ENCODE peak calls at places on chromosomes 4 and X, in five cellular contexts. One of them, this sample, is unnamed.

GRCh38 chrX:17411189-17411588 is 36.2 kb downstream of the NHS start:
- DNase-seq in K562: no peak
- DNase-seq in tibial nerve: no peak
- DNase-seq in sigmoid colon: no peak
- DNase-seq in A549: no peak
- DNase-seq in this sample: no peak

GRCh38 chr4:10715696-10716095 is 31.1 kb upstream of the CLNK start:
- DNase-seq in K562: no peak
- DNase-seq in tibial nerve: no peak
- DNase-seq in sigmoid colon: no peak
- DNase-seq in A549: no peak
- DNase-seq in this sample: no peak

GRCh38 chr4:114597410-114598115 is 1.0 kb upstream of the UGT8 start:
- DNase-seq in K562: no peak
- DNase-seq in tibial nerve: no peak
- DNase-seq in sigmoid colon: no peak
- DNase-seq in A549: no peak
- DNase-seq in this sample: peak; percentile 47

GRCh38 chr4:122293374-122294365 is 85.1 kb upstream of the ADAD1 start:
- DNase-seq in K562: no peak
- DNase-seq in tibial nerve: no peak
- DNase-seq in sigmoid colon: no peak
- DNase-seq in A549: no peak
- DNase-seq in this sample: no peak

GRCh38 chr4:83370640-83370906 is 35.9 kb upstream of the HPSE start:
- DNase-seq in K562: no peak
- DNase-seq in tibial nerve: no peak
- DNase-seq in sigmoid colon: no peak
- DNase-seq in A549: no peak
- DNase-seq in this sample: no peak

GRCh38 chr4:129113919-129114318 is 18.0 kb downstream of the C4orf33 start:
- DNase-seq in K562: no peak
- DNase-seq in tibial nerve: no peak
- DNase-seq in sigmoid colon: no peak
- DNase-seq in A549: no peak
- DNase-seq in this sample: no peak

GRCh38 chr4:71293705-71294104 is 45.1 kb upstream of the SLC4A4 start:
- DNase-seq in K562: no peak
- DNase-seq in tibial nerve: no peak
- DNase-seq in sigmoid colon: no peak
- DNase-seq in A549: no peak
- DNase-seq in this sample: no peak

GRCh38 chr4:186348433-186348832 is 82.4 kb downstream of the F11 start:
- DNase-seq in K562: no peak
- DNase-seq in tibial nerve: no peak
- DNase-seq in sigmoid colon: no peak
- DNase-seq in A549: no peak
- DNase-seq in this sample: no peak

GRCh38 chr4:21726255-21726815 is 222.2 kb downstream of the KCNIP4 start:
- DNase-seq in K562: no peak
- DNase-seq in tibial nerve: no peak
- DNase-seq in sigmoid colon: no peak
- DNase-seq in A549: no peak
- DNase-seq in this sample: no peak

GRCh38 chr4:11626046-11626445 is 197.4 kb upstream of the HS3ST1 start:
- DNase-seq in K562: no peak
- DNase-seq in tibial nerve: no peak
- DNase-seq in sigmoid colon: no peak
- DNase-seq in A549: no peak
- DNase-seq in this sample: no peak

GRCh38 chr4:102730968-102731533 is 29.7 kb downstream of the MANBA start:
- DNase-seq in K562: no peak
- DNase-seq in tibial nerve: no peak
- DNase-seq in sigmoid colon: no peak
- DNase-seq in A549: no peak
- DNase-seq in this sample: no peak

GRCh38 chr4:150682126-150682525 is 100.2 kb downstream of the MAB21L2 start:
- DNase-seq in K562: no peak
- DNase-seq in tibial nerve: no peak
- DNase-seq in sigmoid colon: no peak
- DNase-seq in A549: no peak
- DNase-seq in this sample: no peak

GRCh38 chr4:73707918-73708577 is 32.3 kb upstream of the CXCL8 start:
- DNase-seq in K562: peak; percentile 40
- DNase-seq in tibial nerve: no peak
- DNase-seq in sigmoid colon: peak; percentile 73
- DNase-seq in A549: peak; percentile 34
- DNase-seq in this sample: peak; percentile 60

GRCh38 chr4:140357868-140358267 is 15.6 kb upstream of the SCOC start:
- DNase-seq in K562: no peak
- DNase-seq in tibial nerve: no peak
- DNase-seq in sigmoid colon: no peak
- DNase-seq in A549: no peak
- DNase-seq in this sample: no peak

GRCh38 chr4:105946771-105947170 is 51.5 kb downstream of the NPNT start:
- DNase-seq in K562: no peak
- DNase-seq in tibial nerve: no peak
- DNase-seq in sigmoid colon: no peak
- DNase-seq in A549: no peak
- DNase-seq in this sample: no peak

GRCh38 chrX:68508799-68509198 is 9.9 kb downstream of the YIPF6 start:
- DNase-seq in K562: peak; percentile 26
- DNase-seq in tibial nerve: no peak
- DNase-seq in sigmoid colon: no peak
- DNase-seq in A549: no peak
- DNase-seq in this sample: no peak

GRCh38 chrX:1205681-1206611 is 6.5 kb downstream of the CRLF2 start:
- DNase-seq in K562: peak; percentile 10
- DNase-seq in tibial nerve: peak; percentile 10
- DNase-seq in sigmoid colon: peak; percentile 13
- DNase-seq in A549: peak; percentile 65
- DNase-seq in this sample: no peak

GRCh38 chr4:53714377-53715140 is 123.3 kb upstream of the LNX1 start:
- DNase-seq in K562: no peak
- DNase-seq in tibial nerve: no peak
- DNase-seq in sigmoid colon: no peak
- DNase-seq in A549: no peak
- DNase-seq in this sample: no peak

GRCh38 chrX:108304210-108304609 is 134.0 kb downstream of the COL4A6 start:
- DNase-seq in K562: peak; percentile 13
- DNase-seq in tibial nerve: no peak
- DNase-seq in sigmoid colon: no peak
- DNase-seq in A549: no peak
- DNase-seq in this sample: no peak

GRCh38 chrX:39677585-39677984 is 420.2 kb downstream of the BCOR start:
- DNase-seq in K562: no peak
- DNase-seq in tibial nerve: no peak
- DNase-seq in sigmoid colon: no peak
- DNase-seq in A549: no peak
- DNase-seq in this sample: no peak

GRCh38 chr4:115575851-115576250 is 462.4 kb upstream of the NDST4 start:
- DNase-seq in K562: no peak
- DNase-seq in tibial nerve: no peak
- DNase-seq in sigmoid colon: no peak
- DNase-seq in A549: no peak
- DNase-seq in this sample: no peak

GRCh38 chrX:131068945-131069719 is 11.0 kb downstream of the ARHGAP36 start:
- DNase-seq in K562: peak; percentile 49
- DNase-seq in tibial nerve: no peak
- DNase-seq in sigmoid colon: no peak
- DNase-seq in A549: peak; percentile 72
- DNase-seq in this sample: no peak

GRCh38 chr4:4289575-4289929 is 402 bp downstream of the LYAR start:
- DNase-seq in K562: no peak
- DNase-seq in tibial nerve: no peak
- DNase-seq in sigmoid colon: no peak
- DNase-seq in A549: peak; percentile 18
- DNase-seq in this sample: no peak

GRCh38 chr4:6474705-6475457 is 2.5 kb upstream of the PPP2R2C start:
- DNase-seq in K562: no peak
- DNase-seq in tibial nerve: no peak
- DNase-seq in sigmoid colon: peak; percentile 27
- DNase-seq in A549: no peak
- DNase-seq in this sample: no peak

GRCh38 chr4:136637071-136637777 is 895.1 kb downstream of the PCDH18 start:
- DNase-seq in K562: peak; percentile 14
- DNase-seq in tibial nerve: no peak
- DNase-seq in sigmoid colon: no peak
- DNase-seq in A549: no peak
- DNase-seq in this sample: no peak

GRCh38 chrX:134622056-134622812 is 36.0 kb downstream of the PLAC1 start:
- DNase-seq in K562: peak; percentile 21
- DNase-seq in tibial nerve: no peak
- DNase-seq in sigmoid colon: no peak
- DNase-seq in A549: peak; percentile 39
- DNase-seq in this sample: no peak

GRCh38 chrX:109902665-109903064 is 100.2 kb upstream of the TMEM164 start:
- DNase-seq in K562: no peak
- DNase-seq in tibial nerve: no peak
- DNase-seq in sigmoid colon: no peak
- DNase-seq in A549: peak; percentile 42
- DNase-seq in this sample: no peak

GRCh38 chr4:113943863-113944262 is 35.6 kb downstream of the ARSJ start:
- DNase-seq in K562: no peak
- DNase-seq in tibial nerve: no peak
- DNase-seq in sigmoid colon: no peak
- DNase-seq in A549: no peak
- DNase-seq in this sample: no peak

GRCh38 chr4:183469327-183469726 is 24.9 kb downstream of the CDKN2AIP start:
- DNase-seq in K562: no peak
- DNase-seq in tibial nerve: no peak
- DNase-seq in sigmoid colon: no peak
- DNase-seq in A549: no peak
- DNase-seq in this sample: no peak

GRCh38 chrX:86047174-86047991 is at the start of gene CHM:
- DNase-seq in K562: peak; percentile 71
- DNase-seq in tibial nerve: peak; percentile 71
- DNase-seq in sigmoid colon: peak; percentile 77
- DNase-seq in A549: peak; percentile 75
- DNase-seq in this sample: peak; percentile 45

GRCh38 chrX:130173190-130173895 is 1.6 kb downstream of the RAB33A start:
- DNase-seq in K562: peak; percentile 43
- DNase-seq in tibial nerve: peak; percentile 30
- DNase-seq in sigmoid colon: peak; percentile 73
- DNase-seq in A549: no peak
- DNase-seq in this sample: no peak

GRCh38 chr4:128711361-128711760 is 98.1 kb upstream of the JADE1 start:
- DNase-seq in K562: no peak
- DNase-seq in tibial nerve: no peak
- DNase-seq in sigmoid colon: no peak
- DNase-seq in A549: no peak
- DNase-seq in this sample: no peak

GRCh38 chrX:71183341-71183740 is 38.7 kb downstream of the NLGN3 start:
- DNase-seq in K562: no peak
- DNase-seq in tibial nerve: no peak
- DNase-seq in sigmoid colon: no peak
- DNase-seq in A549: no peak
- DNase-seq in this sample: no peak
- H3K4me1 ChIP-seq in K562: peaks cover 4% of the 10 kb centered on the region
- H3K4me1 ChIP-seq in tibial nerve: no peaks in the 10 kb centered on the region
- H3K4me1 ChIP-seq in sigmoid colon: no peaks in the 10 kb centered on the region
- H3K4me1 ChIP-seq in A549: peaks cover 10% of the 10 kb centered on the region
- H3K4me1 ChIP-seq in this sample: no peaks in the 10 kb centered on the region

GRCh38 chrX:93874554-93874953 is 200.5 kb downstream of the FAM133A start:
- DNase-seq in K562: peak; percentile 3
- DNase-seq in tibial nerve: peak; percentile 19
- DNase-seq in sigmoid colon: no peak
- DNase-seq in A549: no peak
- DNase-seq in this sample: no peak
- TF ChIP-seq CTCF in K562: peak; percentile 34
- TF ChIP-seq CTCF in tibial nerve: no peak
- TF ChIP-seq CTCF in sigmoid colon: no peak
- TF ChIP-seq CTCF in A549: no peak
- TF ChIP-seq CTCF in this sample: peak; percentile 51

DNA sequence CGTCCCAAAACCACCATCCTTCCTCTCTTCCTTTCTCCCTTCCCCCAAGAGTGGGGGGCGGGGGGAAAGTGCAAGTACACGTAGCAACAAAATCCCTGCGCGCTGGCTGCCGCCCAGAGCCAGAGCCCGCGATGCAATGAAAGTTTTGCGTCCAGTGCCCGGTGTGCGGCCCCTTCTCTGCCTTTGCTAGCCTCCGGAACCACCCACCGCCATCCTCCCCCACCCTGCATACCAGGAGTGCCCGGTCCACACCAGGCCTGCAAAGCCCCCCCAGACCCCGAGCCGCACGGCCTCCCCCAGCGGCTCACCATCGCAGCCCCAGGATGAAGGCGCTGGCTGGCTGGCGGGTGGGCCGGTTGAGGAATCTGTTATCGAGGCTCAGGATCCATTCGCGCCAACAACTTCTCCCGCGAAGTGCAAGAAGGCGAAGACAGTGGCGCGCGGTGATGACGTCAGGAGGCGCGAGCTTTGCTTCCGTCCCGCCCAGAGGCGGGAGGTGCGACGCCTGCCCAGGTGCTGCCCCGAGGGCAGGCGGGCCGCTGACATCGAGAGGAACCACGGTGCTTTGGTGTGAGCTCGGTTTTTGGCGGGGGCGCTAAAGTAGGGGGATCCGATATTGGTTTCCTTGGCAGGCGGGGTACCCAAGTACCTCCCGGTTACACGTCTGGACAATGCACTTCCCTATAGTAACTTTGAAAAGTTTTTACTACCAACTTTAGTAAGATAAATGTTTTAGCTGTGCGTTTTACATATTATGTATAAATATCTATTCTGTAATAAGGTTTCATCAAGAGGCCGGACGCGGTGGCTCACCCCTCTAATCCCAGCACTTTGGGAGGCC is at the start of gene RFC1:
- DNase-seq in K562: peak; percentile 89
- DNase-seq in tibial nerve: peak; percentile 85
- DNase-seq in sigmoid colon: peak; percentile 96
- DNase-seq in A549: peak; percentile 38
- DNase-seq in this sample: peak; percentile 96
- TF ChIP-seq EP300 in K562: peak; percentile 35
- TF ChIP-seq EP300 in tibial nerve: peak; percentile 90
- TF ChIP-seq EP300 in sigmoid colon: no peak
- TF ChIP-seq EP300 in A549: no peak
- TF ChIP-seq EP300 in this sample: no peak

DNA sequence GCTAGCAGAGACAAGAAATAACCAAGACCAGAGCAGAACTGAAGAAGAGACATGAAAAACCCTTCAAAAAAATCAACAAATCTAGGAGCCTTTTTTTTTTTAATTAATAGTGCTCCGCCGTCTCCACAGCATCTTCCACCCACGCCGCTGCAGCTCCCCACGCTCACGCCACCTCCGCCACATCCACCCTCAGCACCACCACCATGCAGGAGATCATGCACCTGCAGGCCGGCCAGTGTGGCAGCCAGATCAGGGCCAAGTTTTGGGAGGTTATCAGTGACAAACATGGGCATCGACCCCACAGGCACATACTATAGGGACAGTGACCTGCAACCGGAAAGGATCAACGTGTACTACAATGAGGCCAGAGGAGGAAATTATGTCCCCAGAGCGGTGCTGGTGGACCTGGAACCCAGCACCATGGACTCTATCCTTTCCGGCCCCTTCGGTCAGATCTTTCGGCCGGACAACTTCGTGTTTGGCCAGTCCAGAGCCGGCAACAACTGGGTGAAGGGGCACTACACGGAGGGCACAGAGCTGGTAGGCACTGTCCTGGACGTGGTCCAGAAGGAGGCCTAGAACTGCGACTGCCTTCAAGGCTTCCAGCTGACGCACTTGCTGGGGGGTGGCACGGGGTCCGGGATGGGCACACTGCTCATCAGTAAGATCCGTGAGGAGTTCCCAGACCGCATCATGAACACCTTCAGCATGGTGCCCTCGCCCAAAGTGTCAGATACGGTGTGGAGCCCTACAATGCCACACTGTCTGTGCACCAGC is 171.2 kb downstream of the THOC2 start:
- DNase-seq in K562: no peak
- DNase-seq in tibial nerve: no peak
- DNase-seq in sigmoid colon: no peak
- DNase-seq in A549: no peak
- DNase-seq in this sample: no peak
- H3K4me1 ChIP-seq in K562: no peaks in the 10 kb centered on the region
- H3K4me1 ChIP-seq in tibial nerve: no peaks in the 10 kb centered on the region
- H3K4me1 ChIP-seq in sigmoid colon: no peaks in the 10 kb centered on the region
- H3K4me1 ChIP-seq in A549: no peaks in the 10 kb centered on the region
- H3K4me1 ChIP-seq in this sample: no peaks in the 10 kb centered on the region